ENCODE peak calls at places on chromosomes 12 and 14, in seven cellular contexts. I, R, K, V, W, P and Q are unnamed samples.

GRCh38 chr12:25121110-25121509 is 73.8 kb downstream of the DNAI7 start:
- DNase-seq in I (no peak), K (no peak), R (no peak), V (no peak), P (no peak), W (no peak), Q (no peak)

GRCh38 chr12:81208193-81208946 is 130.5 kb downstream of the ACSS3 start:
- DNase-seq in W (peak), P (no peak), V (no peak), I (no peak), R (no peak), K (no peak), Q (no peak)

GRCh38 chr12:100926669-100927248 is 132.2 kb downstream of the ANO4 start:
- DNase-seq in P (no peak), K (no peak), R (no peak), W (no peak), V (peak), I (no peak), Q (no peak)

GRCh38 chr12:122909442-122910288 is 13.7 kb upstream of the VPS37B start:
- DNase-seq in V (no peak), P (no peak), W (peak), I (no peak), K (peak), R (peak), Q (no peak)

GRCh38 chr14:51335521-51335920 is 95.5 kb downstream of the TMX1 start:
- DNase-seq in K (peak), P (no peak), I (no peak), R (no peak), W (peak), V (peak), Q (peak)

GRCh38 chr14:60722163-60722835 is 1.9 kb downstream of the SIX4 start:
- DNase-seq in V (peak), W (peak), K (no peak), P (peak), R (peak), I (peak), Q (no peak)

GRCh38 chr12:119115296-119115905 is 63.3 kb upstream of the HSPB8 start:
- DNase-seq in I (peak), R (no peak), V (peak), K (no peak), W (peak), P (no peak), Q (peak)

GRCh38 chr14:100214768-100215079 is 24.2 kb upstream of the YY1 start:
- DNase-seq in P (no peak), W (no peak), I (no peak), K (no peak), V (no peak), R (no peak), Q (no peak)

GRCh38 chr12:93135286-93136239 is 206.5 kb upstream of the EEA1 start:
- DNase-seq in I (no peak), R (peak), K (no peak), W (no peak), V (peak), P (no peak), Q (no peak)

GRCh38 chr14:61673305-61673704 is 22.0 kb upstream of the HIF1A start:
- DNase-seq in V (no peak), K (no peak), W (no peak), R (no peak), I (no peak), P (no peak), Q (no peak)

GRCh38 chr12:55737581-55738112 is 5.3 kb upstream of the GDF11 start:
- DNase-seq in P (no peak), K (no peak), V (no peak), R (no peak), I (no peak), W (no peak), Q (no peak)

GRCh38 chr14:56760164-56760914 is 49.9 kb downstream of the OTX2 start:
- DNase-seq in V (no peak), P (no peak), K (no peak), I (no peak), R (no peak), W (no peak), Q (no peak)

GRCh38 chr14:94364037-94364436 is 24.4 kb downstream of the SERPINA1 start:
- DNase-seq in P (no peak), V (no peak), R (no peak), I (no peak), W (no peak), K (no peak), Q (no peak)

GRCh38 chr12:47652491-47653234 is 53.2 kb downstream of the RPAP3 start:
- DNase-seq in P (no peak), R (no peak), W (peak), V (no peak), K (peak), I (no peak), Q (peak)

GRCh38 chr14:54173782-54174181 is 217.2 kb upstream of the BMP4 start:
- DNase-seq in I (no peak), R (peak), W (no peak), P (no peak), V (peak), K (no peak), Q (no peak)

GRCh38 chr12:101327054-101327453 is 47.1 kb downstream of the UTP20 start:
- DNase-seq in V (no peak), P (no peak), I (no peak), W (no peak), R (no peak), K (no peak), Q (no peak)

GRCh38 chr14:22766457-22767322 is at the start of gene OXA1L:
- DNase-seq in V (peak), W (peak), K (peak), P (peak), I (peak), R (peak), Q (peak)

GRCh38 chr14:21978184-21978998 is 304.8 kb upstream of the OR4E1 start:
- DNase-seq in W (peak), I (peak), P (no peak), V (peak), K (no peak), R (peak), Q (peak)

GRCh38 chr12:18696971-18697602 is 40.7 kb downstream of the PLCZ1 start:
- DNase-seq in V (peak), P (no peak), I (no peak), W (no peak), R (no peak), K (no peak), Q (no peak)

GRCh38 chr12:93624595-93625294 is 52.3 kb downstream of the SOCS2 start:
- DNase-seq in R (peak), V (peak), I (no peak), K (no peak), P (no peak), W (no peak), Q (no peak)

GRCh38 chr14:58960945-58961731 is 227.3 kb upstream of the DAAM1 start:
- DNase-seq in K (no peak), R (no peak), V (no peak), P (no peak), I (no peak), W (no peak), Q (no peak)

GRCh38 chr12:45235087-45236025 is 19.5 kb downstream of the ANO6 start:
- DNase-seq in I (no peak), V (peak), R (peak), W (peak), P (peak), K (no peak), Q (no peak)